ENCODE peak calls at places on chromosomes 5 and 9, in eight cellular contexts. One of them, this sample, is unnamed.

GRCh38 chr5:23930985-23931384 is 423.6 kb downstream of the PRDM9 start:
- DNase-seq in fibroblast of mammary gland: no peak
- DNase-seq in choroid plexus epithelial cell: no peak
- DNase-seq in fibroblast of the aortic adventitia: no peak
- DNase-seq in HCT116: no peak
- DNase-seq in suprapubic skin: no peak
- DNase-seq in endodermal cell: no peak
- DNase-seq in esophagus muscularis mucosa: no peak
- DNase-seq in this sample: no peak

GRCh38 chr9:5596173-5596572 is 32.7 kb upstream of the RIC1 start:
- DNase-seq in fibroblast of mammary gland: no peak
- DNase-seq in choroid plexus epithelial cell: no peak
- DNase-seq in fibroblast of the aortic adventitia: no peak
- DNase-seq in HCT116: no peak
- DNase-seq in suprapubic skin: no peak
- DNase-seq in endodermal cell: no peak
- DNase-seq in esophagus muscularis mucosa: no peak
- DNase-seq in this sample: no peak

GRCh38 chr9:136686794-136687711 is at the start of gene AGPAT2:
- DNase-seq in fibroblast of mammary gland: no peak
- DNase-seq in choroid plexus epithelial cell: peak
- DNase-seq in fibroblast of the aortic adventitia: peak
- DNase-seq in HCT116: peak
- DNase-seq in suprapubic skin: peak
- DNase-seq in endodermal cell: peak
- DNase-seq in esophagus muscularis mucosa: no peak
- DNase-seq in this sample: peak

GRCh38 chr5:149130932-149131273 is 10.4 kb upstream of the ABLIM3 start:
- DNase-seq in fibroblast of mammary gland: no peak
- DNase-seq in choroid plexus epithelial cell: peak
- DNase-seq in fibroblast of the aortic adventitia: no peak
- DNase-seq in HCT116: no peak
- DNase-seq in suprapubic skin: no peak
- DNase-seq in endodermal cell: no peak
- DNase-seq in esophagus muscularis mucosa: no peak
- DNase-seq in this sample: peak

GRCh38 chr5:71456362-71456743 is 902 bp downstream of the BDP1 start:
- DNase-seq in fibroblast of mammary gland: peak
- DNase-seq in choroid plexus epithelial cell: no peak
- DNase-seq in fibroblast of the aortic adventitia: no peak
- DNase-seq in HCT116: no peak
- DNase-seq in suprapubic skin: no peak
- DNase-seq in endodermal cell: no peak
- DNase-seq in esophagus muscularis mucosa: no peak
- DNase-seq in this sample: no peak

GRCh38 chr9:33287087-33287490 is 3.2 kb upstream of the NFX1 start:
- DNase-seq in fibroblast of mammary gland: peak
- DNase-seq in choroid plexus epithelial cell: peak
- DNase-seq in fibroblast of the aortic adventitia: peak
- DNase-seq in HCT116: peak
- DNase-seq in suprapubic skin: no peak
- DNase-seq in endodermal cell: peak
- DNase-seq in esophagus muscularis mucosa: no peak
- DNase-seq in this sample: peak

GRCh38 chr9:20579544-20580309 is 42.6 kb downstream of the MLLT3 start:
- DNase-seq in fibroblast of mammary gland: no peak
- DNase-seq in choroid plexus epithelial cell: no peak
- DNase-seq in fibroblast of the aortic adventitia: no peak
- DNase-seq in HCT116: no peak
- DNase-seq in suprapubic skin: no peak
- DNase-seq in endodermal cell: no peak
- DNase-seq in esophagus muscularis mucosa: no peak
- DNase-seq in this sample: no peak

GRCh38 chr9:86713456-86713855 is 233.8 kb downstream of the GAS1 start:
- DNase-seq in fibroblast of mammary gland: peak
- DNase-seq in choroid plexus epithelial cell: peak
- DNase-seq in fibroblast of the aortic adventitia: peak
- DNase-seq in HCT116: no peak
- DNase-seq in suprapubic skin: no peak
- DNase-seq in endodermal cell: no peak
- DNase-seq in esophagus muscularis mucosa: peak
- DNase-seq in this sample: peak

GRCh38 chr5:133229931-133230664 is 178.3 kb downstream of the HSPA4 start:
- DNase-seq in fibroblast of mammary gland: peak
- DNase-seq in choroid plexus epithelial cell: no peak
- DNase-seq in fibroblast of the aortic adventitia: no peak
- DNase-seq in HCT116: no peak
- DNase-seq in suprapubic skin: peak
- DNase-seq in endodermal cell: peak
- DNase-seq in esophagus muscularis mucosa: no peak
- DNase-seq in this sample: no peak

GRCh38 chr9:127905788-127906191 is 6.4 kb upstream of the ST6GALNAC6 start:
- DNase-seq in fibroblast of mammary gland: no peak
- DNase-seq in choroid plexus epithelial cell: no peak
- DNase-seq in fibroblast of the aortic adventitia: no peak
- DNase-seq in HCT116: no peak
- DNase-seq in suprapubic skin: no peak
- DNase-seq in endodermal cell: no peak
- DNase-seq in esophagus muscularis mucosa: no peak
- DNase-seq in this sample: no peak

GRCh38 chr5:80915716-80916115 is 44.4 kb upstream of the RASGRF2 start:
- DNase-seq in fibroblast of mammary gland: peak
- DNase-seq in choroid plexus epithelial cell: peak
- DNase-seq in fibroblast of the aortic adventitia: peak
- DNase-seq in HCT116: no peak
- DNase-seq in suprapubic skin: no peak
- DNase-seq in endodermal cell: no peak
- DNase-seq in esophagus muscularis mucosa: peak
- DNase-seq in this sample: peak

GRCh38 chr5:151340004-151340403 is 7.4 kb downstream of the SLC36A2 start:
- DNase-seq in fibroblast of mammary gland: no peak
- DNase-seq in choroid plexus epithelial cell: no peak
- DNase-seq in fibroblast of the aortic adventitia: no peak
- DNase-seq in HCT116: no peak
- DNase-seq in suprapubic skin: no peak
- DNase-seq in endodermal cell: no peak
- DNase-seq in esophagus muscularis mucosa: no peak
- DNase-seq in this sample: no peak

GRCh38 chr9:4936277-4936676 is 48.8 kb upstream of the JAK2 start:
- DNase-seq in fibroblast of mammary gland: no peak
- DNase-seq in choroid plexus epithelial cell: no peak
- DNase-seq in fibroblast of the aortic adventitia: no peak
- DNase-seq in HCT116: no peak
- DNase-seq in suprapubic skin: no peak
- DNase-seq in endodermal cell: no peak
- DNase-seq in esophagus muscularis mucosa: no peak
- DNase-seq in this sample: no peak

DNA sequence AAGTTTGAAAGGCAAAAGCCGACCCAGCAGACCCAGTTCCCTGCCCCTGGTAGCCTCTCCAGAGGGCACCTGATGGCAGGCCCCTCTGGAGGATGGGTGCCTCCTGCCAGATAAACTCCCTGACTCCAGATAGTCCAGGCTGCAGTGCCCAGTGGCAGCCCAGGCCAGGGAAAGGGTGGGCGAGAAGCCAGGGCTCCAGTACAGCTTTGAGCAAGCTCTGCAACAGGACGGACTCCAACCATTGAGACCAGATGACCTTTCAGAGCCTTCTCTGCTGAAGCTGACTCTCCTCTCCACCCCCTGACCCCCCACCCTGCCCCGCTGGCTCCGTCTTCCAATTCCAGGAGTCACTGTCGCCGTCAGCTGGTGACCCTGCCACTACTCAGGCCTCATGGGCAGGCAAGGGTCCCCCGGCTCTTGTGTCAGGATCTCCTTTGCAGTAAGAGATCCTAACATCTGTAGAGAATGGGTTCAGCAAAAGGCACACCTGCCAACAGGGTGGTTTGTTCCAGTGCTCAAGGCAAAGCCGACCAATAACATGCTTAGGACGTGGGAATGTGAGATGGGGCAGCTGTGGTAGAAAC is 15.5 kb upstream of the FCN1 start:
- DNase-seq in fibroblast of mammary gland: no peak
- DNase-seq in choroid plexus epithelial cell: no peak
- DNase-seq in fibroblast of the aortic adventitia: no peak
- DNase-seq in HCT116: no peak
- DNase-seq in suprapubic skin: no peak
- DNase-seq in endodermal cell: no peak
- DNase-seq in esophagus muscularis mucosa: no peak
- DNase-seq in this sample: no peak
- TF ChIP-seq CTCF in fibroblast of mammary gland: no peak
- TF ChIP-seq CTCF in choroid plexus epithelial cell: no peak
- TF ChIP-seq CTCF in fibroblast of the aortic adventitia: no peak
- TF ChIP-seq CTCF in HCT116: no peak
- TF ChIP-seq CTCF in suprapubic skin: no peak
- TF ChIP-seq CTCF in endodermal cell: no peak
- TF ChIP-seq CTCF in esophagus muscularis mucosa: no peak
- TF ChIP-seq CTCF in this sample: no peak

GRCh38 chr9:129933709-129934586 is 98.7 kb downstream of the USP20 start:
- DNase-seq in fibroblast of mammary gland: peak
- DNase-seq in choroid plexus epithelial cell: no peak
- DNase-seq in fibroblast of the aortic adventitia: peak
- DNase-seq in HCT116: no peak
- DNase-seq in suprapubic skin: no peak
- DNase-seq in endodermal cell: no peak
- DNase-seq in esophagus muscularis mucosa: no peak
- DNase-seq in this sample: peak
- H3K4me3 ChIP-seq in fibroblast of mammary gland: no peak
- H3K4me3 ChIP-seq in choroid plexus epithelial cell: no peak
- H3K4me3 ChIP-seq in fibroblast of the aortic adventitia: no peak
- H3K4me3 ChIP-seq in HCT116: no peak
- H3K4me3 ChIP-seq in suprapubic skin: no peak
- H3K4me3 ChIP-seq in endodermal cell: no peak
- H3K4me3 ChIP-seq in esophagus muscularis mucosa: no peak
- H3K4me3 ChIP-seq in this sample: no peak

GRCh38 chr5:150283904-150284303 is 5.7 kb downstream of the CAMK2A start:
- DNase-seq in fibroblast of mammary gland: no peak
- DNase-seq in choroid plexus epithelial cell: no peak
- DNase-seq in fibroblast of the aortic adventitia: no peak
- DNase-seq in HCT116: no peak
- DNase-seq in suprapubic skin: no peak
- DNase-seq in endodermal cell: no peak
- DNase-seq in esophagus muscularis mucosa: no peak
- DNase-seq in this sample: no peak

GRCh38 chr5:150288361-150288760 is 1.2 kb downstream of the CAMK2A start:
- DNase-seq in fibroblast of mammary gland: no peak
- DNase-seq in choroid plexus epithelial cell: no peak
- DNase-seq in fibroblast of the aortic adventitia: no peak
- DNase-seq in HCT116: no peak
- DNase-seq in suprapubic skin: no peak
- DNase-seq in endodermal cell: no peak
- DNase-seq in esophagus muscularis mucosa: no peak
- DNase-seq in this sample: no peak

GRCh38 chr5:150285114-150285513 is 4.5 kb downstream of the CAMK2A start:
- DNase-seq in fibroblast of mammary gland: peak
- DNase-seq in choroid plexus epithelial cell: no peak
- DNase-seq in fibroblast of the aortic adventitia: no peak
- DNase-seq in HCT116: no peak
- DNase-seq in suprapubic skin: no peak
- DNase-seq in endodermal cell: no peak
- DNase-seq in esophagus muscularis mucosa: no peak
- DNase-seq in this sample: peak

GRCh38 chr5:150284311-150284710 is 5.3 kb downstream of the CAMK2A start:
- DNase-seq in fibroblast of mammary gland: no peak
- DNase-seq in choroid plexus epithelial cell: no peak
- DNase-seq in fibroblast of the aortic adventitia: no peak
- DNase-seq in HCT116: no peak
- DNase-seq in suprapubic skin: no peak
- DNase-seq in endodermal cell: no peak
- DNase-seq in esophagus muscularis mucosa: no peak
- DNase-seq in this sample: peak

DNA sequence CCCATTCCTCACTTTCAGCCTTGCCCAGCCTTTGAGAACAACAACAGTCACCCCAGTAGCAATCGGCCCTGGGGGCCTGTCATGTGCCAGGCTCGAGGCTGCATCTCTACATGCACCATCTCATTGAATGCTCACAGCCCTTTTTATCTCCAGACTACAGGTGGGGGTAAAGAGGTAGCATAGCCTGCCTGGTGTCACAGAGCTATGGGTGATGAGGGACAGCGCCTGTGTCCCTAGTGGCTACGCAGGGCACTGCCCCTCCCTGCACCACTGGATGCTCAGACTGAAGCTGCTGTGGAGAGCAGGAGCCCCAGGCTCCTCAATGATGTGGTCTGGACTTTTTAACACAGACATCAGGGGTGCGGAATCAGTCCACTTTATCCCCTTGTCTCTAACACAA is 2.8 kb downstream of the CAMK2A start:
- DNase-seq in fibroblast of mammary gland: no peak
- DNase-seq in choroid plexus epithelial cell: no peak
- DNase-seq in fibroblast of the aortic adventitia: no peak
- DNase-seq in HCT116: peak
- DNase-seq in suprapubic skin: no peak
- DNase-seq in endodermal cell: peak
- DNase-seq in esophagus muscularis mucosa: no peak
- DNase-seq in this sample: no peak
- TF ChIP-seq CTCF in fibroblast of mammary gland: no peak
- TF ChIP-seq CTCF in choroid plexus epithelial cell: peak
- TF ChIP-seq CTCF in fibroblast of the aortic adventitia: peak
- TF ChIP-seq CTCF in HCT116: peak
- TF ChIP-seq CTCF in suprapubic skin: no peak
- TF ChIP-seq CTCF in endodermal cell: peak
- TF ChIP-seq CTCF in esophagus muscularis mucosa: no peak
- TF ChIP-seq CTCF in this sample: peak

GRCh38 chr5:92944903-92945629 is 636.0 kb downstream of the NR2F1-AS1 start:
- DNase-seq in fibroblast of mammary gland: peak
- DNase-seq in choroid plexus epithelial cell: peak
- DNase-seq in fibroblast of the aortic adventitia: peak
- DNase-seq in HCT116: no peak
- DNase-seq in suprapubic skin: no peak
- DNase-seq in endodermal cell: no peak
- DNase-seq in esophagus muscularis mucosa: no peak
- DNase-seq in this sample: peak

GRCh38 chr5:92941806-92942205 is 639.2 kb downstream of the NR2F1-AS1 start:
- DNase-seq in fibroblast of mammary gland: no peak
- DNase-seq in choroid plexus epithelial cell: no peak
- DNase-seq in fibroblast of the aortic adventitia: no peak
- DNase-seq in HCT116: no peak
- DNase-seq in suprapubic skin: no peak
- DNase-seq in endodermal cell: no peak
- DNase-seq in esophagus muscularis mucosa: no peak
- DNase-seq in this sample: no peak

GRCh38 chr5:92944337-92944736 is 636.7 kb downstream of the NR2F1-AS1 start:
- DNase-seq in fibroblast of mammary gland: no peak
- DNase-seq in choroid plexus epithelial cell: no peak
- DNase-seq in fibroblast of the aortic adventitia: no peak
- DNase-seq in HCT116: no peak
- DNase-seq in suprapubic skin: no peak
- DNase-seq in endodermal cell: no peak
- DNase-seq in esophagus muscularis mucosa: no peak
- DNase-seq in this sample: no peak

GRCh38 chr5:92945630-92946097 is 635.4 kb downstream of the NR2F1-AS1 start:
- DNase-seq in fibroblast of mammary gland: peak
- DNase-seq in choroid plexus epithelial cell: peak
- DNase-seq in fibroblast of the aortic adventitia: peak
- DNase-seq in HCT116: no peak
- DNase-seq in suprapubic skin: no peak
- DNase-seq in endodermal cell: no peak
- DNase-seq in esophagus muscularis mucosa: no peak
- DNase-seq in this sample: peak

DNA sequence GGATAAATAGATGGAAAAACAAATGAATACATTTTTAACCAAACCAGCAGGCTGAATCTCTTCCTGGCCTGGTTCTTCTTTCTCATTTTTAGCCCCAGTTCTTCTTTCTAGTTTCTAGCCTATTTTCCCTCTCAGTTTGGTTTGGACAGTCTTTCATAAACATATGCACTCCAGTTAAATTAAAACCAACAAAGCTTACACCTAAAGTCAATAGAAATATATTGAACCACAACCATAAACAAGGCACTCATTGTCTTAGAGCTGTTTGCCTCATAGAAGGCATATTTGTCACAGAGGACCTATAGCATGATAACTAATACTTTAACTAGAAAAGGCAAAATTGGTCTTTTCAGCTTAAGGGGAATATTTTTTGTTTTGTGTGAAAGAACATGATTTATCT is 638.3 kb downstream of the NR2F1-AS1 start:
- DNase-seq in fibroblast of mammary gland: no peak
- DNase-seq in choroid plexus epithelial cell: no peak
- DNase-seq in fibroblast of the aortic adventitia: no peak
- DNase-seq in HCT116: no peak
- DNase-seq in suprapubic skin: no peak
- DNase-seq in endodermal cell: no peak
- DNase-seq in esophagus muscularis mucosa: no peak
- DNase-seq in this sample: no peak
- H3K4me3 ChIP-seq in fibroblast of mammary gland: no peak
- H3K4me3 ChIP-seq in choroid plexus epithelial cell: no peak
- H3K4me3 ChIP-seq in fibroblast of the aortic adventitia: no peak
- H3K4me3 ChIP-seq in HCT116: no peak
- H3K4me3 ChIP-seq in suprapubic skin: no peak
- H3K4me3 ChIP-seq in endodermal cell: no peak
- H3K4me3 ChIP-seq in esophagus muscularis mucosa: no peak
- H3K4me3 ChIP-seq in this sample: no peak